ENCODE peak calls at places on chromosome 16, in four cellular contexts. I, R, S and F are unnamed samples.

GRCh38 chr16:86338403-86339115 is 171.8 kb upstream of the FOXF1 start:
- DNase-seq in I (no peak), R (no peak), S (no peak), F (no peak)

GRCh38 chr16:50354082-50354481 is 14.7 kb downstream of the BRD7 start:
- DNase-seq in I (no peak), R (no peak), S (no peak), F (no peak)

GRCh38 chr16:50035468-50035992 is 10.5 kb downstream of the CNEP1R1 start:
- DNase-seq in I (no peak), R (no peak), S (no peak), F (no peak)

GRCh38 chr16:3959148-3959547 is 78.6 kb upstream of the CREBBP start:
- DNase-seq in I (no peak), R (no peak), S (no peak), F (no peak)

GRCh38 chr16:678858-679807 is 1.1 kb upstream of the STUB1 start:
- DNase-seq in I (no peak), R (peak), S (no peak), F (no peak)

GRCh38 chr16:72455743-72456659 is 284.0 kb upstream of the PMFBP1 start:
- DNase-seq in I (no peak), R (no peak), S (no peak), F (no peak)

GRCh38 chr16:86390335-86390734 is 120.0 kb upstream of the FOXF1 start:
- DNase-seq in I (no peak), R (no peak), S (no peak), F (no peak)

GRCh38 chr16:85983606-85984005 is 84.6 kb downstream of the IRF8 start:
- DNase-seq in I (no peak), R (no peak), S (peak), F (no peak)

GRCh38 chr16:81996664-81997529 is 14.4 kb downstream of the SDR42E1 start:
- DNase-seq in I (peak), R (no peak), S (no peak), F (no peak)

GRCh38 chr16:10497132-10498088 is 83.0 kb downstream of the EMP2 start:
- DNase-seq in I (no peak), R (no peak), S (no peak), F (no peak)

GRCh38 chr16:50114357-50115129 is 38.6 kb upstream of the TENT4B start:
- DNase-seq in I (no peak), R (no peak), S (no peak), F (no peak)

GRCh38 chr16:85444879-85445778 is 168.0 kb upstream of the GSE1 start:
- DNase-seq in I (no peak), R (no peak), S (no peak), F (no peak)

DNA sequence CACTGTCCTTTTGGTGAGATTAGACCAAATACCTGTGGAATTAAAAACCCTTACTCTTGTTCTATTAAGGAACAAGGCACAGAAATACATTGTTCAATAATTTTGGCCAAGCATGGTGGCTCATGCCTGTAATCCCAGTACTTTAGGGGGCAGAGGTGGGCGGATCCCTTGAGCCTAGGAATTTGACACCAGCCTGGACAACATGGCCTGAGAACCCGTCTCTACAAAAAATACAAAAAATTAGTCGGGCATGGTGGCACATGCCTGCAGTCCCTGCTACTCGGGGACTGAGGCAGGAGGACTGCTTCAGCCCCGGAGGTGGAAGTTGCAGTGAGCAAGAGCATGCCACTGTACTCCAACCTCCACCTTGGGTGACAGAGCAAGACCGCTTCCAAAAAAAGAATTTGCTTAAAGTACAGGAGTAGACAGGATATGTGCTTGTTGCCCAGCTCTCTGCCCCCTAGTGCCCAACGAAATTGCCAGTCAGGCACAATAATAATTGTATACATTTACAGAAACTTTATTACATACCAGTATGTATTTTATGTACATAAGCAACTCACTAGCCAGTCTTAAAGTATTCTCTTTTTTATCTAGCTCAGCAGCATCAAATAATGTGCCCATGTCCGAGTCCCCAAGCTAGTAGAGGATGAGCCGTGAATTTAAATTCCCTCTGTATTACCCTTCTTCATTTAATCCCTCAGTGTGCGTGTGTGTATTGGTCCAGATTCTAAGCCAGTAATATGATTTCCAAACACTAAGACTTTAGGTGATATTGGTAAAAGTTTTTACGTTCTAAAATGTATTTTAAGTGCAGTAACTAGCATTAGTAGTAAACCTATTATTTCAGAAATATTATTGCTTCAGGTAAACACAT is 1.4 kb downstream of the THUMPD1 start:
- DNase-seq in I (no peak), R (no peak), S (no peak), F (no peak)
- TF ChIP-seq CTCF in I (peak), R (peak), S (peak), F (peak)

DNA sequence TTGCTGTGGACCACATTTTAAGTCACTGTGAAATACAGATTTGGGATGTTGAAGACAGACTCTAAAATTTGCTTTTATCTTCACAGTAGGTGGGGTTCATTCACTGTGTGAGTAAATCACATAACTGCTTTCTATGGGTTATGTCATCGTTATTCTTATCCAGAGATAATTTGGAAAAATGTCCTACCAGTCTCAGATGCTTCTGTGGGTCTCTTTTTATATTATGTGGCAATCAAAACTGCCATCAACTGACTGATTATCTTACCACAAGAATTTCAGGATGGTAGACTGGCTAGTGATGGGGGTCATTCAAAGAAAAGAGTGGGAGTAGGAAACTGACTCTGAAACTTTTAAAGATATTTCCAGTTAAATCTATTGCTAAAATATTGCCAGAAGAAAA is 3.1 kb downstream of the HSBP1 start:
- DNase-seq in I (no peak), R (no peak), S (no peak), F (no peak)
- TF ChIP-seq CTCF in I (no peak), R (no peak), S (no peak), F (no peak)

DNA sequence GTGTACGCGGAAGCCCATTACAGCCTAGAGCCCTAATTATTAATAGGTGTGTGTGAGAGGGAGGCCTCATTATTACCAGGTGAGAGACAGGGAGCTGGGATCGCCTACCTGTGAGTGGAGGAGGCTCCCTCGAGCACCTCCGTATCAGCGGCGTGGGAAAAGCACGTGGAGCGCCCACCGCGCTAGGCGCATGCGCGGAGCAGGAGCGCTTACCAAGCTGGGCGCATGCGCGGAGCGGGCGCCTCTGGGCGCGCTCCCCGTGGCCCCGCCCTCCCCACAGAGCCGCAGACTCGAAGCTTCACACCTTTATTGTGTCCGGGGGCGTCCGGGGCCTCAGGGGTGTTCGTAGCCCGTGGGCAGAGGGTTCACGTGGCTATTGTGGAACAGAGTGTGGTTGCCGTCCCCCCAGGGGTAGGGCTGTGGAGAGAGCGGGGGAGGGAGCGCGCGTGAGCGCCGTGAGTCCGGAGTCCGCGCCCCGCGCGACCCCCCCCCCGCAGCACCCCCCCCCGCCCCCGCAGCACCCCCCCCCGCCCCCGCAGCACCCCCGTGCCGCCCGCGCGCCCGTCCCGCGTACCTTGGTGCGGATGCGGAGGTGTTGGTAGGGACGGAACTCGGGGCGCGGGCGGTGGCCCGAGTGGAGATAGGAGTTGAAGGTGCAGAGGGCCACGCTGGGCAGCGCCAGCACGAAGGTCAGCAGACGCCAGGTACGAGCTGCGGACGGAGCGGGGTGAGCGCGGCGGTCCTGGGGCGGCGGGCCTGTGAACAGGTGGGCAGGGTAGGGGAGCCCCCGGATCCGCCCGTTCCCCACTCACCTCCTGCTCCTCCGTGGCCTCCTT is 501 bp downstream of the COX6A2 start:
- DNase-seq in I (no peak), R (peak), S (peak), F (no peak)
- TF ChIP-seq CTCF in I (no peak), R (no peak), S (no peak), F (no peak)

GRCh38 chr16:77434022-77434364 is 841 bp downstream of the ADAMTS18 start:
- DNase-seq in I (no peak), R (no peak), S (no peak), F (no peak)

GRCh38 chr16:77435240-77435819 is 496 bp upstream of the ADAMTS18 start:
- DNase-seq in I (no peak), R (no peak), S (no peak), F (no peak)

GRCh38 chr16:77434365-77435239 is at the start of gene ADAMTS18:
- DNase-seq in I (no peak), R (no peak), S (no peak), F (no peak)

GRCh38 chr16:77439106-77439505 is 4.3 kb upstream of the ADAMTS18 start:
- DNase-seq in I (no peak), R (no peak), S (no peak), F (no peak)

GRCh38 chr16:77437859-77438258 is 3.0 kb upstream of the ADAMTS18 start:
- DNase-seq in I (no peak), R (no peak), S (no peak), F (no peak)
- TF ChIP-seq CTCF in I (no peak), R (no peak), S (no peak), F (no peak)

GRCh38 chr16:89466920-89467319 is 23.4 kb downstream of the ANKRD11 start:
- DNase-seq in I (no peak), R (no peak), S (no peak), F (no peak)
- TF ChIP-seq CTCF in I (no peak), R (no peak), S (no peak), F (no peak)

DNA sequence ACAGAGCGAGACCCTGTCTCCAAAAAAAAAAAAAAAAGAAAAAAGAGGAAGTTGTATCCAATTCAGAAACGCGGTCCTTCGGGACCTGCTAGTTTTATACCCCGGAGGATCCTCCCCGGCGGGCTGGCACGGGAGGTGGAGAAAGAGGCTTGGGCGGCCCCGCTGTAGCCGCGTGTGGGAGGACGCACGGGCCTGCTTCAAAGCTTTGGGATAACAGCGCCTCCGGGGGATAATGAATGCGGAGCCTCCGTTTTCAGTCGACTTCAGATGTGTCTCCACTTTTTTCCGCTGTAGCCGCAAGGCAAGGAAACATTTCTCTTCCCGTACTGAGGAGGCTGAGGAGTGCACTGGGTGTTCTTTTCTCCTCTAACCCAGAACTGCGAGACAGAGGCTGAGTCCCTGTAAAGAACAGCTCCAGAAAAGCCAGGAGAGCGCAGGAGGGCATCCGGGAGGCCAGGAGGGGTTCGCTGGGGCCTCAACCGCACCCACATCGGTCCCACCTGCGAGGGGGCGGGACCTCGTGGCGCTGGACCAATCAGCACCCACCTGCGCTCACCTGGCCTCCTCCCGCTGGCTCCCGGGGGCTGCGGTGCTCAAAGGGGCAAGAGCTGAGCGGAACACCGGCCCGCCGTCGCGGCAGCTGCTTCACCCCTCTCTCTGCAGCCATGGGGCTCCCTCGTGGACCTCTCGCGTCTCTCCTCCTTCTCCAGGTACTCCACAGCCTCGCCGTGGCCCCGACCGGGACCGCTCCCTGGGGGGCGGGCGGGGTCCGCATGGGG is at the start of gene CDH3:
- DNase-seq in I (no peak), R (no peak), S (peak), F (no peak)
- TF ChIP-seq CTCF in I (no peak), R (no peak), S (peak), F (no peak)

GRCh38 chr16:52581530-52581929 is 34.6 kb upstream of the TOX3 start:
- DNase-seq in I (no peak), R (no peak), S (no peak), F (no peak)
- TF ChIP-seq CTCF in I (no peak), R (no peak), S (peak), F (no peak)

DNA sequence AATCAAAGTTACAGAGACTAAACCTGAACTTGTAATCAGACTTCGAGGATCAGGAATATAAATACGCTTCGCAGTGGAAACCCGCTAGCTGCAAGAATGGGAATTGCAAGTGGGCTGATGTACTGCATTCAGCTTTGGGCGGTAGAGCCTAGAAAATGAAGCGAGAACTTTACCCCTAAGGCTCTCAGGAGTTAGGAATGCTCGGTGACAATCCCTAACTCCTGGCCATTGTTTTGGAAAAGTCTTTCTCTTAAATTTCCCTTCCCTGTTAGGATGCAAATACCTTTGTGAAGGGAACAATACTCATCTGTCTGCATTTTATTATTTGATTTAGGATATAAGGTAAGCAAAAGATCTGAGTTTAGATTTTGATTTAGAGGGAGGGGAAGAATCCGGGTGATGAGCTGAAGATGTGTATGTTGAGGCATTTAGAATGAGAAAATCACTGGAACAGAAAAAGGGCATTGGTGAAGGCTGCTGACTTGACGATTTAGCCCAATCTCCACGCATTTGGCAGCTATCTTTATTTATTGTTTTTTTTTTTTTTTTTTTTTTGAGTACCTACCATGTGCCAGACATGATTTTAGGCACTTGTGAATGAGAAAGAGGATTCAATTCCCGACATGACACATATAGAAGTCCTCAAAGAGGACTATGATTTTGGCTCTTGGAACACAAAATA is 2.2 kb upstream of the TOX3 start:
- DNase-seq in I (no peak), R (no peak), S (no peak), F (no peak)
- TF ChIP-seq CTCF in I (no peak), R (no peak), S (no peak), F (peak)

DNA sequence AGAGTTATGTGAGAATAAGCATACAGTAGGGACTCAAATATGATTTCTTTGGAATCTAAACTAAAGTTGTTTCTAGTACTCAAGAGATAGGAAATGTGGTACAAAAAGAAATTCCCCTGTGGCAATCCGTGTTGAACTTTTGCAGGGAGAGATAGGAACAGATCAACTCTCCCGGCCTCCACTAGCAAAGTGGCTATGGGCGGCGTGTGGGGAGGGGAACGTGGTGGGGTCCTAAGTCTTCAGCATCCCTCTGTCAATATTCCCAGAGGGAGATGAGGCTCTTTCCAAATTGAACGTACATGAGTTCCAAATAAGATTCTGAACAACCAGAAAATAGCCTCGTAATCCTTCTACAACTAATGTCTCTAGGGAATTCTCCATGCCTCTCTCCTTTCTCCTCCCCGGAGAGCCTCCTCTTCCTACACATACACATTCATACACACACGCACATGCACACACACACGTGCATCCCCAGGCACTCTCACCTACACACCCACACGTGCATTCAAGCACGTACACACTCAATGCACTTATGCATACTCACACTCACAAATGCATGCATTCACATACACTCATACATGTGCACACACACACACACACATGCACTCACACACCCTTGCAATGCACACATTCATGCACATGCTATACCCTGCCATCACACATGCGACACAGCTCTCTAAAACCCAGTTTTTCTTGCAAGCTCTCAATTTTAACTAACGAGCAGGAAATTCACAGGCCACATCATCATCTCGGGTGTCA is 244.8 kb downstream of the MAF start:
- DNase-seq in I (no peak), R (no peak), S (no peak), F (no peak)
- TF ChIP-seq CTCF in I (no peak), R (no peak), S (no peak), F (no peak)

GRCh38 chr16:1930338-1930720 is 12.1 kb upstream of the HS3ST6 start:
- DNase-seq in I (no peak), R (no peak), S (no peak), F (no peak)

GRCh38 chr16:1929105-1929504 is 10.9 kb upstream of the HS3ST6 start:
- DNase-seq in I (no peak), R (no peak), S (no peak), F (no peak)

GRCh38 chr16:1929578-1930337 is 11.5 kb upstream of the HS3ST6 start:
- DNase-seq in I (no peak), R (peak), S (no peak), F (peak)

GRCh38 chr16:1933097-1933661 is 9.8 kb downstream of the MSRB1 start:
- DNase-seq in I (no peak), R (no peak), S (peak), F (no peak)

DNA sequence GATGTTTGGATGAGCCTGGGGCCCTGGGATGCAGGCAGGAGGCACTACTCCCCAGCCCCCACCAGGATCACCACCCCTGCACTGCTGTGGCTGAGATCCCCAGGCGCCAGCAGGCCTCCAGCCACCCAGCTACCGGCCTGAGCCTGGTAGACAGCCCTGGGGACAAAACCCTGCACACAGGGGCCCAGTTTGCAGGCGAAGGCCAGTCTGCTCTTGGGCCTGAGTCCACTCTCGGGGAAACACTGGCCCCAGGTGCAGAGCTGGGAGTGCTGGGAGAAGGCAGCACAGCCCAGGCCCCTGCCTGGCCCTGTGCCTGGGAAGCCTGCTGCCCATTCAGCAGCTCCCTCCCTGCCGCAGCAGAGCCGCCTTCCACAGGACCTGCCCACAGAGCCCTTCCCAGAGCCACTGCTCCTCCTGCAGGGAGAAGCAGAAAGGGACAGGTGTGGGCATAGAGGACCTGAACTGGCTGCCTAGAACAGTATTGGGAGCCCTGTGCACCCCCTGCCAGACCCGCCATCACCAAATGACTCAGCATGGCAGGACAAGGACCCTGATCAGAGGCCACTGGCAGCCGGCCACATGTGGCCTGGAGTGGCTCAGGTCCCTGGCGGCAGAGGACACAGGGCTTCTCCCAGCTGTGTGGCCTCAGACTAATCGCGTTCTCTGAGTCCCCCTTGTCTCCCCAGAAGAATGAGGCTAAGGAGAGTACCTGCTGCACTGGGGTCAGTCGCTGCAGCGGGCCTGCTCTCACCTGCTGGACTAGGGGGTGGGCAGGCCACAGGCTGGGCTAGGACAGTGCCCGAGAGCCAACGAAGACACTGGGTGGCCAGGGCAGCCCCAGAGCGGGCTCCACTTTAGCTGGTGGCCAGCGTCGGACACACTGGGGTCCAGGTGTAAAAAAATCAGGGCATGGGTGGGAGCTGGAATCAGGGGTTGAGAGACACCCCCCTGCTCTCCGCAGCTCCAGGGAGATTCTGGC is 10.7 kb downstream of the MSRB1 start:
- DNase-seq in I (no peak), R (no peak), S (peak), F (no peak)
- TF ChIP-seq CTCF in I (peak), R (no peak), S (peak), F (no peak)